ENCODE peak calls at places on chromosome 15, in ten cellular contexts. U, B, S, P, L, W, N, C, X and T are unnamed samples. For H3K4me1, the result is how much of the 10 kb centered on the place peaks cover.

GRCh38 chr15:80072285-80072684 is 12.8 kb downstream of the ZFAND6 start:
- DNase-seq in U (peak), B (no peak), S (no peak), P (no peak), L (peak), W (peak), N (peak), C (no peak), X (no peak), T (peak)

GRCh38 chr15:98903377-98904018 is 104.1 kb downstream of the PGPEP1L start:
- DNase-seq in U (no peak), B (no peak), S (no peak), P (no peak), L (no peak), W (no peak), N (no peak), C (no peak), X (no peak), T (peak)

GRCh38 chr15:74130089-74130848 is at the start of gene ISLR2:
- DNase-seq in U (no peak), B (peak), S (no peak), P (no peak), L (no peak), W (no peak), N (no peak), C (no peak), X (no peak), T (no peak)

GRCh38 chr15:95277266-95277665 is 1045.9 kb downstream of the MCTP2 start:
- DNase-seq in U (no peak), B (no peak), S (no peak), P (no peak), L (no peak), W (no peak), N (no peak), C (no peak), X (no peak), T (no peak)

GRCh38 chr15:74851960-74852359 is 9.0 kb upstream of the ULK3 start:
- DNase-seq in U (no peak), B (no peak), S (no peak), P (no peak), L (no peak), W (no peak), N (no peak), C (no peak), X (no peak), T (no peak)

GRCh38 chr15:53525894-53526293 is 233.6 kb downstream of the WDR72 start:
- DNase-seq in U (no peak), B (no peak), S (no peak), P (no peak), L (no peak), W (no peak), N (no peak), C (no peak), X (no peak), T (no peak)

GRCh38 chr15:88649286-88649733 is 10.5 kb downstream of the ISG20 start:
- DNase-seq in U (no peak), B (no peak), S (peak), P (no peak), L (no peak), W (peak), N (peak), C (no peak), X (peak), T (peak)

GRCh38 chr15:61748529-61748928 is 311.7 kb downstream of the VPS13C start:
- DNase-seq in U (no peak), B (no peak), S (no peak), P (no peak), L (no peak), W (no peak), N (no peak), C (no peak), X (no peak), T (peak)

GRCh38 chr15:22831473-22831872 is 7.0 kb upstream of the NIPA2 start:
- DNase-seq in U (no peak), B (no peak), S (no peak), P (no peak), L (no peak), W (no peak), N (no peak), C (no peak), X (no peak), T (no peak)

GRCh38 chr15:33148129-33148850 is 46.2 kb downstream of the FMN1 start:
- DNase-seq in U (no peak), B (no peak), S (no peak), P (no peak), L (no peak), W (no peak), N (no peak), C (no peak), X (no peak), T (no peak)

GRCh38 chr15:70083423-70083822 is 14.3 kb downstream of the TLE3 start:
- DNase-seq in U (no peak), B (no peak), S (no peak), P (no peak), L (no peak), W (no peak), N (no peak), C (no peak), X (no peak), T (no peak)

GRCh38 chr15:51025454-51025846 is 69.3 kb downstream of the TNFAIP8L3 start:
- DNase-seq in U (no peak), B (no peak), S (no peak), P (no peak), L (no peak), W (no peak), N (no peak), C (no peak), X (no peak), T (no peak)

GRCh38 chr15:68498076-68498475 is 66.1 kb upstream of the ITGA11 start:
- DNase-seq in U (no peak), B (no peak), S (no peak), P (no peak), L (no peak), W (no peak), N (no peak), C (no peak), X (no peak), T (no peak)

GRCh38 chr15:67064607-67065530 is 533 bp upstream of the SMAD3 start:
- DNase-seq in U (no peak), B (no peak), S (peak), P (peak), L (no peak), W (no peak), N (no peak), C (peak), X (peak), T (peak)

GRCh38 chr15:67120839-67121540 is 55.6 kb downstream of the SMAD3 start:
- DNase-seq in U (no peak), B (peak), S (peak), P (peak), L (no peak), W (peak), N (peak), C (peak), X (peak), T (peak)

DNA sequence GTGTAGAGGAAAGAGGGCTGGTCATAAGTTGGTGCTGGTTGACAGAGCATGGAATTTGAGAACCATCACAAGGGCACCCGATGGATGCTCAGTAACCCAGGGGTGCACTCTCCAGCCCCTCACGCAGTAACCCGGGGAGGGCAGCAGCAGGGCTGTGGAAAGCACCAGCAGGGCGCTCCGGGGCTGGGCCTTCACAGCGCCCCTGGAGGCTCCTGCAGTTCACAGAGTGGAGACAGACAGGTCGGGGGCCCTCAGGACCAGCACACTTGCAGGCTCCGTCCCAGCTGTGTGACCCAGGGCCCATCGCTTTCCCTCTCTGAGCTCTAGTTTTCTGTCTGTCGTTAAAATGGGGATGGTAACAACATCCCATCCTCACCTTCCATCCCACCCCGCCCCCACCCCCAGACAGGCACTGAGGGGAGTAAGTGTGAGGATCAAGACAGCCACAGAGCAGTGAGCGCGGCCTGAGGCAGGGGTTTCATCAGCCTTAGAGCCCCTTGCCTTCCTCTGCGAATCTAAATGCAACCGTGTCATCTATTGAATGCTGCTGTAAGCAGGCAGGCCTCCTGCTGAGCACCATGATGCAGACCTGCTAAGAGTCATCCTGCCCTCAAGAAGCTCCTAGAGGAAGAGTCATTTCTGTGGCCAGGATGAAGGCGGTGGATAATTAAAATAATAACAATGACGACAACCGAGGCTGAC is 90.2 kb upstream of the LINGO1 start:
- DNase-seq in U (no peak), B (no peak), S (no peak), P (no peak), L (no peak), W (no peak), N (no peak), C (no peak), X (no peak), T (no peak)
- H3K27ac ChIP-seq in U (no peak), B (no peak), S (no peak), P (no peak), L (no peak), W (no peak), N (no peak), C (no peak), X (no peak), T (no peak)

GRCh38 chr15:41203395-41203794 is 27.2 kb downstream of the EXD1 start:
- DNase-seq in U (no peak), B (no peak), S (peak), P (no peak), L (no peak), W (no peak), N (no peak), C (no peak), X (no peak), T (no peak)

GRCh38 chr15:41207687-41208448 is 22.7 kb downstream of the EXD1 start:
- DNase-seq in U (no peak), B (no peak), S (no peak), P (no peak), L (no peak), W (no peak), N (no peak), C (no peak), X (no peak), T (peak)

GRCh38 chr15:41199470-41199869 is 31.1 kb downstream of the EXD1 start:
- DNase-seq in U (no peak), B (no peak), S (no peak), P (no peak), L (no peak), W (no peak), N (no peak), C (no peak), X (no peak), T (no peak)

GRCh38 chr15:41205315-41205714 is 25.2 kb downstream of the EXD1 start:
- DNase-seq in U (no peak), B (no peak), S (no peak), P (no peak), L (no peak), W (no peak), N (no peak), C (no peak), X (no peak), T (no peak)
- TF ChIP-seq CTCF in U (no peak), B (no peak), S (no peak), P (no peak), L (no peak), W (no peak), N (no peak), C (no peak), X (no peak), T (no peak)

GRCh38 chr15:64763874-64764273 is 11.5 kb downstream of the RBPMS2 start:
- DNase-seq in U (no peak), B (no peak), S (no peak), P (no peak), L (no peak), W (no peak), N (no peak), C (no peak), X (no peak), T (no peak)

GRCh38 chr15:64766041-64766440 is 9.3 kb downstream of the RBPMS2 start:
- DNase-seq in U (no peak), B (no peak), S (no peak), P (no peak), L (no peak), W (no peak), N (no peak), C (no peak), X (no peak), T (no peak)

GRCh38 chr15:64763462-64763861 is 11.9 kb downstream of the RBPMS2 start:
- DNase-seq in U (no peak), B (no peak), S (no peak), P (no peak), L (no peak), W (no peak), N (no peak), C (no peak), X (no peak), T (no peak)

GRCh38 chr15:64770626-64771025 is 4.8 kb downstream of the RBPMS2 start:
- DNase-seq in U (no peak), B (no peak), S (no peak), P (no peak), L (no peak), W (no peak), N (no peak), C (no peak), X (no peak), T (no peak)

GRCh38 chr15:64767203-64767602 is 8.2 kb downstream of the RBPMS2 start:
- DNase-seq in U (no peak), B (no peak), S (no peak), P (no peak), L (no peak), W (no peak), N (no peak), C (no peak), X (no peak), T (no peak)
- H3K4me1 ChIP-seq in U (under half), B (under half), S (under half), P (under half), L (under half), W (under half), N (under half), C (under half), X (half or more), T (under half)

GRCh38 chr15:96337991-96338771 is 7.7 kb downstream of the NR2F2 start:
- DNase-seq in U (no peak), B (no peak), S (no peak), P (no peak), L (no peak), W (no peak), N (no peak), C (no peak), X (no peak), T (no peak)
- H3K27ac ChIP-seq in U (peak), B (peak), S (peak), P (peak), L (no peak), W (no peak), N (peak), C (peak), X (peak), T (no peak)

GRCh38 chr15:44289352-44289790 is 852 bp downstream of the GOLM2 start:
- DNase-seq in U (no peak), B (no peak), S (no peak), P (no peak), L (peak), W (no peak), N (no peak), C (no peak), X (no peak), T (no peak)

DNA sequence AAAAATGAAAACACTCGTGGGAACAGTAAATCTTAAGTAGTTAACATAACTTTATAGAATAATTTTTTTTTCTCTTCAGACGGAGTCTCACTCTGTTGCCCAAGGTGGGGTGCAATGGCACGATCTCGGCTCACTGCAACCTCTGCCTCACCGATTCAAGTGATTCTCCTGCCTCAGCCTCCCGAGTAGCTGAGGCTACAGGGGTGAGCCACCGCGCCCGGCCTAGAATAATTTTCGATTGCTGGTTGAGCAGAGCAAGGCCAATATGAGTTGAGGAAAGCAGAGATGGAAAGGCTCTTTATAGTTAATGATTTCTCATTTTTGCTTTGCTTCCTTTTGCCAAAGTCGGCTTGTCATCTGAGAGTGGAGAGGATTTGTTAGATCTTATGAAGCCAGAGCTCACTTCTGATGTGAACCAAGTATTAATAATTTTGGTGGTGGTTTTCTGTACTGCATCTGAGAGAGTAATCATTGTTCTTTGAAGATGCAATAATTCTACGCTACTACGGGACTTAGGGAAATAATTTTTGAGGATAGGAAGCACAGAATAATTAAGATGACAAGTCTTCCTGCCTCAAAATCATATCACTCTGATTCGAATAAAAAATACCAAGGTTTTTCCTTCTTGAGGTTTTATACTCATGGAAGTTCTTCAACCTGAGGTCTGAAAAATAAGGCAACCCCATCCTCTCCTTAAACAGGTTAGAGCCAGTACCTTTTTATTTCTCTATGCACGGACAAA is 1.5 kb upstream of the GOLM2 start:
- DNase-seq in U (no peak), B (no peak), S (no peak), P (no peak), L (peak), W (no peak), N (no peak), C (no peak), X (no peak), T (no peak)
- TF ChIP-seq CTCF in U (no peak), B (peak), S (peak), P (peak), L (peak), W (peak), N (peak), C (peak), X (peak), T (no peak)

GRCh38 chr15:63507878-63508818 is 3.8 kb downstream of the USP3 start:
- DNase-seq in U (no peak), B (no peak), S (no peak), P (no peak), L (no peak), W (no peak), N (no peak), C (no peak), X (no peak), T (no peak)
- H3K4me1 ChIP-seq in U (half or more), B (half or more), S (half or more), P (half or more), L (half or more), W (half or more), N (half or more), C (half or more), X (half or more), T (under half)

GRCh38 chr15:59322056-59322755 is 50.5 kb downstream of the MYO1E start:
- DNase-seq in U (no peak), B (no peak), S (no peak), P (no peak), L (no peak), W (no peak), N (no peak), C (no peak), X (no peak), T (no peak)
- H3K27ac ChIP-seq in U (peak), B (no peak), S (no peak), P (no peak), L (no peak), W (no peak), N (no peak), C (no peak), X (no peak), T (no peak)

DNA sequence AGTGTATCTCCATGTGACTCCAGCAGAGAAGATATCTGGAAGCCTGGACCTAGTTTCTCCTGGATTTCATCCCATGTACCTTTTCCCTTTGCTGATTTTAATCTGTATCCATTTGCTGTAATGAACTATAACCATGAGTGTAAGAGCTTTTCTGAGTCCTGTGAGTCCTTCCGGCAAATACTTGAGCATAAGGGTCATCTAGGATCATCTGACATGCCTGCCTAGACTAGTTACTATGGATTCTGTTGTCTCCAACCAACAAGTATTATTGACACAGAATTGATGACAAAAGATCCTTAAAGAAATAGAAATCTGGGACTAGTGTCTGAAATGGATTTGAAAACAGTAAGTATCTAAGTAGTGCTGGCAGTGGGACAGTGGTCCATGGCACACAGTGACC is 11.3 kb upstream of the UBE3A start:
- DNase-seq in U (no peak), B (no peak), S (no peak), P (no peak), L (no peak), W (no peak), N (no peak), C (no peak), X (no peak), T (no peak)
- TF ChIP-seq CTCF in U (no peak), B (no peak), S (no peak), P (no peak), L (no peak), W (no peak), N (no peak), C (no peak), X (no peak), T (no peak)

GRCh38 chr15:90559119-90559518 is 29.4 kb downstream of the CRTC3 start:
- DNase-seq in U (no peak), B (no peak), S (no peak), P (no peak), L (no peak), W (no peak), N (no peak), C (no peak), X (no peak), T (no peak)
- H3K4me1 ChIP-seq in U (under half), B (under half), S (half or more), P (half or more), L (under half), W (half or more), N (half or more), C (half or more), X (half or more), T (under half)

GRCh38 chr15:49900036-49900435 is 219.0 kb downstream of the ATP8B4 start:
- DNase-seq in U (no peak), B (no peak), S (no peak), P (no peak), L (no peak), W (no peak), N (no peak), C (no peak), X (no peak), T (no peak)

GRCh38 chr15:49901867-49902775 is 216.9 kb downstream of the ATP8B4 start:
- DNase-seq in U (no peak), B (no peak), S (no peak), P (no peak), L (no peak), W (no peak), N (no peak), C (no peak), X (no peak), T (no peak)

GRCh38 chr15:49900836-49901235 is 218.2 kb downstream of the ATP8B4 start:
- DNase-seq in U (no peak), B (no peak), S (no peak), P (no peak), L (no peak), W (no peak), N (no peak), C (no peak), X (no peak), T (no peak)

GRCh38 chr15:49904296-49904695 is 214.7 kb downstream of the ATP8B4 start:
- DNase-seq in U (no peak), B (no peak), S (no peak), P (no peak), L (no peak), W (no peak), N (no peak), C (no peak), X (no peak), T (no peak)

GRCh38 chr15:49902791-49903481 is 216.1 kb downstream of the ATP8B4 start:
- DNase-seq in U (no peak), B (no peak), S (no peak), P (no peak), L (no peak), W (no peak), N (peak), C (no peak), X (no peak), T (no peak)
- H3K27ac ChIP-seq in U (no peak), B (peak), S (peak), P (peak), L (no peak), W (no peak), N (peak), C (no peak), X (peak), T (no peak)